ENCODE peak calls at places on chromosomes 13 and 19, in four cellular contexts. One of them, this sample, is unnamed.

GRCh38 chr19:16025108-16026101 is 50.9 kb upstream of the TPM4 start:
- DNase-seq in mesendoderm: peak; percentile 54
- DNase-seq in fibroblast of lung: peak; percentile 36
- DNase-seq in mammary epithelial cell: peak; percentile 46
- DNase-seq in this sample: peak; percentile 76

GRCh38 chr19:7831452-7831851 is 1.4 kb downstream of the EVI5L start:
- DNase-seq in fibroblast of lung: peak; percentile 46
- DNase-seq in mesendoderm: peak; percentile 88
- DNase-seq in mammary epithelial cell: peak; percentile 50
- DNase-seq in this sample: peak; percentile 94

GRCh38 chr19:39316627-39317321 is 3.9 kb downstream of the LRFN1 start:
- DNase-seq in mesendoderm: no peak
- DNase-seq in mammary epithelial cell: no peak
- DNase-seq in fibroblast of lung: no peak
- DNase-seq in this sample: no peak

GRCh38 chr19:28199323-28199722 is 1013.6 kb downstream of the UQCRFS1 start:
- DNase-seq in mammary epithelial cell: no peak
- DNase-seq in mesendoderm: no peak
- DNase-seq in fibroblast of lung: no peak
- DNase-seq in this sample: no peak

GRCh38 chr19:4396949-4397783 is 3.2 kb downstream of the SH3GL1 start:
- DNase-seq in mesendoderm: no peak
- DNase-seq in fibroblast of lung: no peak
- DNase-seq in mammary epithelial cell: no peak
- DNase-seq in this sample: peak; percentile 20

GRCh38 chr13:113862766-113863510 is 938 bp downstream of the GAS6 start:
- DNase-seq in mesendoderm: peak; percentile 63
- DNase-seq in fibroblast of lung: peak; percentile 42
- DNase-seq in mammary epithelial cell: no peak
- DNase-seq in this sample: peak; percentile 57

GRCh38 chr13:77507931-77508776 is 27.4 kb upstream of the SCEL start:
- DNase-seq in mammary epithelial cell: peak; percentile 92
- DNase-seq in mesendoderm: no peak
- DNase-seq in fibroblast of lung: peak; percentile 97
- DNase-seq in this sample: no peak

GRCh38 chr13:36130542-36131214 is 504 bp downstream of the DCLK1 start:
- DNase-seq in mammary epithelial cell: no peak
- DNase-seq in fibroblast of lung: no peak
- DNase-seq in mesendoderm: peak; percentile 48
- DNase-seq in this sample: peak; percentile 59

GRCh38 chr13:93867481-93867880 is 612.0 kb downstream of the DCT start:
- DNase-seq in fibroblast of lung: peak; percentile 76
- DNase-seq in mammary epithelial cell: no peak
- DNase-seq in mesendoderm: no peak
- DNase-seq in this sample: no peak

GRCh38 chr13:44393391-44393790 is 19.8 kb downstream of the SERP2 start:
- DNase-seq in mesendoderm: no peak
- DNase-seq in mammary epithelial cell: no peak
- DNase-seq in fibroblast of lung: peak; percentile 70
- DNase-seq in this sample: no peak

GRCh38 chr19:16384688-16385087 is 60.1 kb downstream of the KLF2 start:
- DNase-seq in mesendoderm: no peak
- DNase-seq in mammary epithelial cell: no peak
- DNase-seq in fibroblast of lung: no peak
- DNase-seq in this sample: no peak

GRCh38 chr19:27776020-27776419 is 1436.9 kb downstream of the UQCRFS1 start:
- DNase-seq in mammary epithelial cell: peak; percentile 19
- DNase-seq in mesendoderm: peak; percentile 66
- DNase-seq in fibroblast of lung: peak; percentile 15
- DNase-seq in this sample: peak; percentile 3

GRCh38 chr13:66296875-66297274 is 933.3 kb downstream of the PCDH9 start:
- DNase-seq in mesendoderm: no peak
- DNase-seq in fibroblast of lung: no peak
- DNase-seq in mammary epithelial cell: no peak
- DNase-seq in this sample: no peak

GRCh38 chr19:51327066-51327985 is 14.6 kb downstream of the VSIG10L start:
- DNase-seq in mammary epithelial cell: peak; percentile 31
- DNase-seq in mesendoderm: peak; percentile 82
- DNase-seq in fibroblast of lung: no peak
- DNase-seq in this sample: no peak

GRCh38 chr13:71417205-71417604 is 449.8 kb downstream of the DACH1 start:
- DNase-seq in fibroblast of lung: peak; percentile 60
- DNase-seq in mammary epithelial cell: no peak
- DNase-seq in mesendoderm: peak; percentile 40
- DNase-seq in this sample: peak; percentile 3

GRCh38 chr13:95301135-95301946 is at the start of gene ABCC4:
- DNase-seq in mammary epithelial cell: peak; percentile 72
- DNase-seq in fibroblast of lung: peak; percentile 72
- DNase-seq in mesendoderm: peak; percentile 88
- DNase-seq in this sample: peak; percentile 15

GRCh38 chr19:42831221-42832019 is 48.1 kb downstream of the PSG1 start:
- DNase-seq in fibroblast of lung: no peak
- DNase-seq in mammary epithelial cell: peak; percentile 85
- DNase-seq in mesendoderm: no peak
- DNase-seq in this sample: peak; percentile 43

GRCh38 chr13:91747164-91747563 is 348.7 kb downstream of the GPC5 start:
- DNase-seq in mesendoderm: no peak
- DNase-seq in mammary epithelial cell: no peak
- DNase-seq in fibroblast of lung: no peak
- DNase-seq in this sample: no peak

GRCh38 chr19:3243851-3244700 is 19.6 kb downstream of the CELF5 start:
- DNase-seq in fibroblast of lung: peak; percentile 51
- DNase-seq in mesendoderm: peak; percentile 68
- DNase-seq in mammary epithelial cell: peak; percentile 45
- DNase-seq in this sample: peak; percentile 77

GRCh38 chr19:49436381-49437017 is 4.8 kb downstream of the SLC17A7 start:
- DNase-seq in fibroblast of lung: no peak
- DNase-seq in mesendoderm: peak; percentile 89
- DNase-seq in mammary epithelial cell: no peak
- DNase-seq in this sample: no peak

GRCh38 chr13:70856706-70857105 is 748.5 kb upstream of the KLHL1 start:
- DNase-seq in mesendoderm: no peak
- DNase-seq in fibroblast of lung: no peak
- DNase-seq in mammary epithelial cell: no peak
- DNase-seq in this sample: no peak

GRCh38 chr13:29589234-29589633 is 6.3 kb downstream of the SLC7A1 start:
- DNase-seq in mammary epithelial cell: peak; percentile 66
- DNase-seq in fibroblast of lung: peak; percentile 84
- DNase-seq in mesendoderm: peak; percentile 34
- DNase-seq in this sample: peak; percentile 78

GRCh38 chr19:49431330-49431749 is 6.2 kb downstream of the GFY start:
- DNase-seq in mesendoderm: no peak
- DNase-seq in mammary epithelial cell: no peak
- DNase-seq in fibroblast of lung: no peak
- DNase-seq in this sample: no peak

GRCh38 chr13:75395056-75395455 is 86.9 kb downstream of the TBC1D4 start:
- DNase-seq in mesendoderm: no peak
- DNase-seq in fibroblast of lung: no peak
- DNase-seq in mammary epithelial cell: no peak
- DNase-seq in this sample: no peak
- H3K79me2 ChIP-seq in mesendoderm: no peaks in the 10 kb centered on the region
- H3K79me2 ChIP-seq in fibroblast of lung: no peaks in the 10 kb centered on the region
- H3K79me2 ChIP-seq in mammary epithelial cell: peaks cover 16% of the 10 kb centered on the region
- H3K79me2 ChIP-seq in this sample: no peaks in the 10 kb centered on the region

GRCh38 chr19:31073485-31074221 is 275.6 kb downstream of the TSHZ3 start:
- DNase-seq in mesendoderm: no peak
- DNase-seq in mammary epithelial cell: no peak
- DNase-seq in fibroblast of lung: no peak
- DNase-seq in this sample: no peak

GRCh38 chr19:31070676-31071075 is 278.6 kb downstream of the TSHZ3 start:
- DNase-seq in mammary epithelial cell: no peak
- DNase-seq in fibroblast of lung: no peak
- DNase-seq in mesendoderm: no peak
- DNase-seq in this sample: no peak

GRCh38 chr19:31070126-31070525 is 279.1 kb downstream of the TSHZ3 start:
- DNase-seq in mesendoderm: no peak
- DNase-seq in fibroblast of lung: no peak
- DNase-seq in mammary epithelial cell: no peak
- DNase-seq in this sample: no peak

GRCh38 chr19:31068268-31068667 is 281.0 kb downstream of the TSHZ3 start:
- DNase-seq in mesendoderm: no peak
- DNase-seq in mammary epithelial cell: no peak
- DNase-seq in fibroblast of lung: no peak
- DNase-seq in this sample: no peak

GRCh38 chr19:31071157-31071855 is 277.9 kb downstream of the TSHZ3 start:
- DNase-seq in mammary epithelial cell: no peak
- DNase-seq in mesendoderm: peak; percentile 5
- DNase-seq in fibroblast of lung: no peak
- DNase-seq in this sample: no peak
- H3K4me2 ChIP-seq in mammary epithelial cell: no peak overlapping the region
- H3K4me2 ChIP-seq in mesendoderm: no peak overlapping the region
- H3K4me2 ChIP-seq in fibroblast of lung: no peak overlapping the region
- H3K4me2 ChIP-seq in this sample: no peak overlapping the region

DNA sequence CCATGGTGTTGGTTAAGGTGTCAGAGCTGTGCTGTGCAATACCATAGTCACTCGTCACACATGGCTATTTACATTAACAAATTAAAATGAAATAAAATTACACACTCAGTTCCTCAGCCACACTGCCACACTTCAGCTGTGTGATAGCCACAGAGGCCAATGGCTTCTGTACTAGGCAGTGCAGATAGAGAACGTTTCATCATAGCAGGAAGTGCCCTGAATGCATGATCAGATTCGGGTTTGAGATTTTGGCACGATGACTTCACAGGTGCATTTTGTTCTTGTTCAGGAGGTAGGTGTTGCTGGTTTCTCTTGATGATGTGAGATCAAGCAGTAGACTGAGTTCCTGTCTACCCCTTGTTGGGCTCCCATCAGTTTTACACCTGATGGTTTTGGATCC is 6.5 kb downstream of the ARMC6 start:
- DNase-seq in fibroblast of lung: no peak
- DNase-seq in mesendoderm: no peak
- DNase-seq in mammary epithelial cell: no peak
- DNase-seq in this sample: no peak
- H3K79me2 ChIP-seq in fibroblast of lung: peaks cover 35% of the 10 kb centered on the region
- H3K79me2 ChIP-seq in mesendoderm: peaks cover 42% of the 10 kb centered on the region
- H3K79me2 ChIP-seq in mammary epithelial cell: peaks cover 80% of the 10 kb centered on the region
- H3K79me2 ChIP-seq in this sample: no peaks in the 10 kb centered on the region

GRCh38 chr19:35318679-35319448 is 10.1 kb upstream of the CD22 start:
- DNase-seq in mammary epithelial cell: peak; percentile 97
- DNase-seq in fibroblast of lung: peak; percentile 29
- DNase-seq in mesendoderm: no peak
- DNase-seq in this sample: peak; percentile 99
- H3K4me2 ChIP-seq in mammary epithelial cell: no peak overlapping the region
- H3K4me2 ChIP-seq in fibroblast of lung: peak overlapping the region; percentile 25
- H3K4me2 ChIP-seq in mesendoderm: no peak overlapping the region
- H3K4me2 ChIP-seq in this sample: no peak overlapping the region

DNA sequence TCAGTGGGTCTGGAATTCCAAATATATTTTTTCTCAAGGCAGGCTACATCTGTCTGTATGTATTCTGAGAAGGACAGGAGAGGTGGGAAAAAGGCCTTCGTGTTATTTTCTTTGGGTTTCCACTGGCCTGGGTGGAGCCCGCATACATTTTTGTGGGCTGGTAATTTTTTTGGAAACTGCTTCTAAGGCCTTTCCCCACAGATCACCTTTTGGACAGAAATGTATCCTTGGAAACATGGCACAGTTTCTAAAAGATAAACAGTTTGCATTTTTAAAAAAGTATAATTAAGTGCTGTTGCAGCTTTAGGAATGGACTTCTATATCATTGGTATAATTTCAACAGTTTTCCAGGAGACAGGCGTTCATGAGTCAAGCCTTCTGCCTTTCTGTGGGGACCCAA is 9.0 kb downstream of the RFX2 start:
- DNase-seq in mesendoderm: no peak
- DNase-seq in mammary epithelial cell: no peak
- DNase-seq in fibroblast of lung: peak; percentile 59
- DNase-seq in this sample: no peak
- H3K79me2 ChIP-seq in mesendoderm: no peaks in the 10 kb centered on the region
- H3K79me2 ChIP-seq in mammary epithelial cell: peaks cover 69% of the 10 kb centered on the region
- H3K79me2 ChIP-seq in fibroblast of lung: no peaks in the 10 kb centered on the region
- H3K79me2 ChIP-seq in this sample: no peaks in the 10 kb centered on the region

GRCh38 chr19:40588110-40588854 is 11.6 kb downstream of the SHKBP1 start:
- DNase-seq in mammary epithelial cell: no peak
- DNase-seq in mesendoderm: no peak
- DNase-seq in fibroblast of lung: peak; percentile 71
- DNase-seq in this sample: no peak

GRCh38 chr19:40590464-40591265 is 10.5 kb upstream of the LTBP4 start:
- DNase-seq in fibroblast of lung: no peak
- DNase-seq in mammary epithelial cell: no peak
- DNase-seq in mesendoderm: no peak
- DNase-seq in this sample: no peak

GRCh38 chr19:40586611-40587010 is 9.9 kb downstream of the SHKBP1 start:
- DNase-seq in fibroblast of lung: no peak
- DNase-seq in mesendoderm: no peak
- DNase-seq in mammary epithelial cell: no peak
- DNase-seq in this sample: no peak

GRCh38 chr19:40589723-40590429 is 11.3 kb upstream of the LTBP4 start:
- DNase-seq in mammary epithelial cell: no peak
- DNase-seq in fibroblast of lung: no peak
- DNase-seq in mesendoderm: no peak
- DNase-seq in this sample: no peak

GRCh38 chr19:40588926-40589569 is 12.1 kb upstream of the LTBP4 start:
- DNase-seq in mesendoderm: no peak
- DNase-seq in mammary epithelial cell: no peak
- DNase-seq in fibroblast of lung: no peak
- DNase-seq in this sample: no peak
- H3K4me2 ChIP-seq in mesendoderm: no peak overlapping the region
- H3K4me2 ChIP-seq in mammary epithelial cell: no peak overlapping the region
- H3K4me2 ChIP-seq in fibroblast of lung: no peak overlapping the region
- H3K4me2 ChIP-seq in this sample: no peak overlapping the region

DNA sequence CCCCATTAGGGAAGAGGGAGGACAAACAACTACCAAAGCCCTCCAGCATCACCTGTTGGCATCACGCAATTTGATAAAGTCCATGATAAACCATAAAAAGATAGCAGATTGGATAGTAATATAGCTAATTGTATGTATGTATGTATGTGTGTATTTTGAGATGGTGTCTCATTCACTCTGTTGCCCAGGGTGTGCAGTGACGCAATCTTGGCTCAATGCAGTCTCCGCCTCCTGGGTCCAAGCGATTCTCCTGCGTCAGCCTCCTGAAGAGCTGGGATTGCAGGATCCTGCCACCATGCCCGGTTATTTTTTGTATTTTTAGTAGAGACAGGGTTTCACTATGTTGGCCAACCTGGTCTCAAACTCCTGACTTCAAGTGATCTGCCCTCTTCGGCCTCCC is 74.6 kb upstream of the RNF113B start:
- DNase-seq in mammary epithelial cell: no peak
- DNase-seq in mesendoderm: no peak
- DNase-seq in fibroblast of lung: no peak
- DNase-seq in this sample: no peak
- H3K79me2 ChIP-seq in mammary epithelial cell: peaks cover 3% of the 10 kb centered on the region
- H3K79me2 ChIP-seq in mesendoderm: no peaks in the 10 kb centered on the region
- H3K79me2 ChIP-seq in fibroblast of lung: peaks cover 28% of the 10 kb centered on the region
- H3K79me2 ChIP-seq in this sample: no peaks in the 10 kb centered on the region

This sample was measured in trophoblast cell.